ENCODE peak calls at places on chromosomes 2 and 18, in six cellular contexts. B is transverse colon, N is suprapubic skin, H is HepG2, S is sigmoid colon, D is tibial nerve. V is an unnamed sample. For H3K4me1 and H3K27me3, the result is how much of the 10 kb centered on the place peaks cover.

GRCh38 chr2:105969552-105969951 is 224.5 kb downstream of the UXS1 start:
- DNase-seq in B (no peak), S (no peak), N (no peak), D (no peak), H (peak), V (no peak)

GRCh38 chr2:172564376-172564775 is 8.5 kb downstream of the PDK1 start:
- DNase-seq in D (no peak), B (no peak), H (no peak), N (no peak), S (no peak), V (no peak)

GRCh38 chr2:96764253-96764637 is 3.5 kb downstream of the CNNM4 start:
- DNase-seq in H (no peak), N (no peak), B (peak), D (no peak), S (no peak), V (peak)

GRCh38 chr2:118319271-118319684 is 231.0 kb downstream of the INSIG2 start:
- DNase-seq in D (no peak), B (no peak), N (no peak), S (no peak), H (no peak), V (no peak)

GRCh38 chr18:54734059-54734458 is 94.2 kb upstream of the RAB27B start:
- DNase-seq in H (no peak), N (no peak), S (no peak), B (no peak), D (no peak), V (no peak)

GRCh38 chr2:86335865-86336321 is 1.5 kb downstream of the REEP1 start:
- DNase-seq in S (no peak), N (no peak), D (no peak), H (no peak), B (no peak), V (no peak)

GRCh38 chr18:12391487-12392136 is 14.6 kb upstream of the AFG3L2 start:
- DNase-seq in S (peak), D (no peak), B (peak), H (peak), N (no peak), V (peak)

GRCh38 chr2:142533083-142533482 is 344.4 kb upstream of the KYNU start:
- DNase-seq in S (no peak), N (no peak), B (no peak), D (no peak), H (no peak), V (no peak)

GRCh38 chr2:20603791-20604190 is 47.1 kb downstream of the HS1BP3 start:
- DNase-seq in S (peak), D (peak), N (peak), H (no peak), B (peak), V (peak)

GRCh38 chr2:7356909-7357584 is 439.8 kb downstream of the RNF144A start:
- DNase-seq in B (no peak), N (no peak), S (no peak), H (peak), D (no peak), V (peak)

DNA sequence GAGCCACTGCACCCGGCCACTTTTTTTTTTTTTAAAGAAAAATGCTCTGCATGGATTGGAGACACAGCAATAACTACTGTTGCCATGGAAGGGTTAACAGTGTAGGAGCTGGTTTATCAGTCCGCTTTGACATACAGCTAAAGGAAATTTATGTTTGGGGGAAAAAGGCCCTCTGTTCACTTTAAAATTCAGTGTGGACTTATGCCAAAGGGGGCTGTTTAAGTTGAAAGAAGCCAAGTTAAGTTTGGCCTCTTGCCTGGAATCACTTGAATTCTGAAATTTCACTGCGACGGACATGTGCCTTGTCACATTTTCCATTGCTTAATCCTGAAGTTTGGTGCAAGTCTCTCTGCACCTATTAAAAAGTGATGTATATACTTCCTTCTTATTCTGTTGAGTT is 3.1 kb downstream of the KCNE4 start:
- DNase-seq in D (no peak), S (no peak), H (no peak), N (no peak), B (no peak), V (no peak)
- TF ChIP-seq EP300 in D (no peak), S (no peak), H (no peak), N (no peak), B (no peak), V (no peak)

DNA sequence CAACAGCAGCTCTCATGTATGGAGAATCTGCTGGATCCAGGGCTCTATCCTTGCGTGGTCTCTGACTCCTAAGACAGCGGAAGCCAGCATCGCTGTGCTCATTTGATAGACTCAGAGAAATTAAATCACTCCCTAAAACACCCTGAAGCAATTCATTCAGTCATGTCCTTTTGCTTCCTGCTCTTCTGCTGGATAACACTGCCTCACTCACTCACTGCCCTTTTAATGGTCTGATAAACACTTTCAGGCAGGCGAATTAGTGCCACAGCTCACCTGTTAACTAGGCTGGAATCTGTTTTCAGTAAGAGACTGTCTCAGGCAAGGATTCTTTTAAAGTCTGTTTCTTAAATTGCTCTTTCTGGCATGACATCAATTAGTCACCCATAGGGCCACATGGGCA is 10.0 kb downstream of the WIPF1 start:
- DNase-seq in H (no peak), N (no peak), B (no peak), S (no peak), D (no peak), V (no peak)
- H3K4me1 ChIP-seq in H (under half), N (under half), B (under half), S (under half), D (under half), V (under half)

DNA sequence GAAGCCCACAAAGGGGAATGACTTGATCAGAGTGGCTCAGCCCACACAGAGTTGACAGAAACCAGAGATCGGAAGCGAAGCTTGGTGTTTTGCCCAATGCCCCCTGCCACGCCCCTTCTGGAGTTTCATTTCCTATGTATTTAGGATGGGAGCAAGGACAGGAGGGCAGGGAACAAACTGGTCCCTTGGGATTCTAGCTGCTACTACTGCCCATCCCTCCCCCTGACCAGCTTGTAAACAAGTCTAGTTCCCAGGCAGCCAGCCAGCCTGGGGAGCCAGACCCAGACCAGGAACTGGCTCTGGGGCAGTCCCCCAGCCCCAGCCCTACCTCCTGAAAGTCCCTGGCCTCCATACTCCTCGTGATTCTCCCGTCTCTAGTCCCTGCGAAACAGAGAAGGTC is 8.3 kb downstream of the WNT6 start:
- DNase-seq in H (no peak), B (no peak), S (no peak), N (no peak), D (no peak), V (no peak)
- H3K27me3 ChIP-seq in H (under half), B (half or more), S (under half), N (half or more), D (under half), V (under half)

GRCh38 chr2:207660994-207661393 is 35.8 kb upstream of the METTL21A start:
- DNase-seq in S (no peak), D (no peak), H (peak), B (no peak), N (no peak), V (no peak)
- TF ChIP-seq EP300 in S (no peak), D (no peak), H (no peak), B (no peak), N (no peak), V (no peak)

GRCh38 chr18:23752796-23753195 is 63.5 kb downstream of the LAMA3 start:
- DNase-seq in B (no peak), S (no peak), N (no peak), H (no peak), D (no peak), V (no peak)
- H3K4me1 ChIP-seq in B (under half), S (under half), N (under half), H (under half), D (under half), V (under half)

GRCh38 chr2:63052411-63053234 is 2.0 kb downstream of the OTX1 start:
- DNase-seq in S (peak), H (no peak), B (no peak), D (no peak), N (no peak), V (no peak)
- H3K27me3 ChIP-seq in S (half or more), H (under half), B (half or more), D (half or more), N (half or more), V (half or more)

V was measured in stomach.